ENCODE peak calls at places on chromosomes 13 and 19, in ten cellular contexts. O, W, S, V, F, A, D, G, Q and H are unnamed samples.

GRCh38 chr19:43527860-43528622 is 1.0 kb upstream of the ETHE1 start:
- DNase-seq in W (peak; percentile 51), V (peak; percentile 3), Q (peak; percentile 80), G (no peak), A (no peak), F (no peak), S (peak; percentile 80), D (no peak), O (no peak), H (no peak)

GRCh38 chr13:38566526-38566925 is 120.4 kb upstream of the FREM2 start:
- DNase-seq in G (no peak), S (no peak), Q (no peak), A (no peak), D (no peak), O (no peak), W (no peak), F (no peak), V (no peak), H (no peak)

GRCh38 chr13:30559274-30559673 is 58.4 kb upstream of the USPL1 start:
- DNase-seq in W (no peak), V (no peak), F (no peak), G (no peak), S (no peak), O (no peak), Q (no peak), D (no peak), A (no peak), H (no peak)

GRCh38 chr13:50340566-50341287 is 325.5 kb downstream of the KCNRG start:
- DNase-seq in V (no peak), F (no peak), G (no peak), W (no peak), S (no peak), Q (no peak), D (no peak), A (no peak), O (no peak), H (no peak)

GRCh38 chr13:107585466-107585865 is 629.9 kb downstream of the LIG4 start:
- DNase-seq in G (no peak), A (peak; percentile 78), V (no peak), F (no peak), S (no peak), W (no peak), O (no peak), Q (no peak), D (no peak), H (no peak)

GRCh38 chr19:932647-933552 is 7.1 kb downstream of the ARID3A start:
- DNase-seq in V (no peak), D (peak; percentile 71), G (peak; percentile 71), S (peak; percentile 94), O (no peak), A (no peak), F (no peak), Q (no peak), W (peak; percentile 75), H (no peak)

GRCh38 chr13:98308525-98308911 is 131.4 kb upstream of the RNF113B start:
- DNase-seq in O (no peak), F (no peak), S (no peak), V (no peak), A (no peak), W (no peak), Q (no peak), D (no peak), G (no peak), H (no peak)

GRCh38 chr19:18611327-18612050 is 1.2 kb upstream of the TMEM59L start:
- DNase-seq in O (no peak), A (no peak), F (no peak), D (no peak), W (no peak), V (peak; percentile 75), G (no peak), Q (no peak), S (no peak), H (no peak)

GRCh38 chr13:100646030-100646673 is 28.4 kb downstream of the TMTC4 start:
- DNase-seq in A (peak; percentile 34), S (no peak), W (no peak), O (no peak), F (no peak), Q (no peak), D (peak; percentile 36), G (no peak), V (peak; percentile 23), H (no peak)

GRCh38 chr19:13834308-13834790 is 39.1 kb downstream of the ZSWIM4 start:
- DNase-seq in D (no peak), A (no peak), W (no peak), S (peak; percentile 61), O (no peak), V (no peak), Q (no peak), G (no peak), F (peak; percentile 83), H (no peak)

GRCh38 chr19:55812449-55812848 is 19.4 kb downstream of the NLRP11 start:
- DNase-seq in V (no peak), O (no peak), W (no peak), D (no peak), G (no peak), A (no peak), S (no peak), F (no peak), Q (no peak), H (no peak)

GRCh38 chr19:57406516-57407123 is 4.3 kb upstream of the ZNF17 start:
- DNase-seq in O (peak; percentile 17), A (peak; percentile 47), F (no peak), S (no peak), D (peak; percentile 34), G (peak; percentile 62), W (peak; percentile 54), V (peak; percentile 64), Q (no peak), H (peak; percentile 31)

GRCh38 chr19:6740589-6741348 is 1.3 kb downstream of the TRIP10 start:
- DNase-seq in F (no peak), O (no peak), S (peak; percentile 86), D (peak; percentile 45), V (peak; percentile 48), Q (peak; percentile 86), G (no peak), W (peak; percentile 62), A (peak; percentile 46), H (peak; percentile 54)

GRCh38 chr19:49437231-49437630 is 4.1 kb downstream of the SLC17A7 start:
- DNase-seq in D (no peak), Q (no peak), O (no peak), A (no peak), V (no peak), W (no peak), G (no peak), S (no peak), F (no peak), H (no peak)

GRCh38 chr19:14089412-14089661 is 1.2 kb downstream of the SAMD1 start:
- DNase-seq in V (no peak), G (no peak), D (no peak), W (no peak), F (no peak), O (no peak), S (no peak), A (peak; percentile 48), Q (no peak), H (no peak)

DNA sequence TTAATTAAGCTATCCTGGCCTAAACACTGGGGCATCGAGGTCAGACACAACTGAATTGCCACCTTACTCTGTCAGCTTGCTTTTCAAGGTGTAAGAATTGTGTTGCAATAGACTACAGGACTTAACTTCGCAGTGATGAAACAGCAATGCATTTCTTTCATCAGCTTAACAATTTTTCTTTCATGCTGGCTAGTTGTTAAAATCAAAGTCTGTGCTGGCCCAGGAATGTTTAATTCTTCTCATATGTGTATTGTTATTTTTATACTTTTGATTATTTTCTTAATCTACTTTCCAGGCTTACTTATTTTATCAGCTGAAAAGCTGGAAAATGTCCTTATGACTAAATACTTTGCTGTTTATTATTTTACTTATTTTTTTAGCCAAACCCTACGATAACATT is 79.7 kb downstream of the EFNB2 start:
- DNase-seq in F (no peak), W (no peak), V (no peak), G (no peak), A (no peak), S (no peak), D (no peak), Q (no peak), O (no peak), H (no peak)
- TF ChIP-seq POLR2AphosphoS5 in F (no peak), W (no peak), V (no peak), G (no peak), A (no peak), S (no peak), D (no peak), Q (no peak), O (no peak), H (no peak)

DNA sequence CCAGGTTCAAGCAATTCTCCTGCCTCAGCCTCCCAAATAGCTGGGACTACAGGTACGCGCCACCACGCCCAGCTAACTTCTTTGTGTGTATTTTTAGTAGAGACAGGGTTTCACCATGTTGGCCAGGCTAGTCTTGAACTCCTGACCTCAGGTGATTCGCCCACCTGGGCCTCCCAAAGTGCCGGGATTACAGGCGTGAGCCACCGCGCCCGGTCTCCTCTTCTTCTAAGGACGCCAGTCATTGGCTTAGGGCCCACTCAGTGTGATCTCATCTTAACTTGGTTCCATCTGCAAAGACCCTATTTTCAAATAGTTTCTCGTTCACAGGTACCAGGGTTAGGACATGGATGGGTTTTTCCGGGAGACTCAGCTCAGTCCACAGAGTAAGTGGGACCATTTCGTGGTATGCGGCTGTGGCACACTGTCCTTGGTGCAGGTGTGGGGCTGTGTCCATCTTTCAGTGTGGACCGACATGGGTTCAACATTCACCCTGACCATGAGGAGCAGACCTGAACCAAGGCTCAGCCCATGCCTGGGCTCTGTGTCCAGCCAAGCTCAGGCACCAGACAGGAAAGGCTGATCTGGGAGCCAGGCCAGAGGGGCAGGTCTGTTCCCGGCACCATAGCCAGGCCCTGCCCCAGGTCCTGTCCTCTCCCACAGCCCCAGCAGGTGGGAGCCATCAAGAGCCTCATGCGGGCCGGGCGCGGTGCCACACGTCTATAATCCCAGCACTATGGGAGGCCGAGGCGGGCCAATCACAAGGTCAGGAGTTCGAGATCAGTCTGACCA is 2.8 kb upstream of the MKNK2 start:
- DNase-seq in D (peak; percentile 88), Q (peak; percentile 79), S (peak; percentile 93), A (peak; percentile 69), V (no peak), W (peak; percentile 63), F (no peak), O (no peak), G (no peak), H (peak; percentile 53)
- TF ChIP-seq POLR2A in D (no peak), Q (no peak), S (no peak), A (no peak), V (no peak), W (no peak), F (no peak), O (no peak), G (no peak), H (peak; percentile 24)

GRCh38 chr19:35040826-35041547 is 534 bp upstream of the HPN start:
- DNase-seq in Q (peak; percentile 88), W (peak; percentile 77), S (peak; percentile 94), V (peak; percentile 84), D (peak; percentile 96), F (no peak), O (no peak), A (peak; percentile 62), G (peak; percentile 88), H (peak; percentile 69)
- TF ChIP-seq POLR2AphosphoS5 in Q (no peak), W (peak; percentile 54), S (peak; percentile 12), V (peak; percentile 31), D (peak; percentile 78), F (peak; percentile 66), O (no peak), A (peak; percentile 41), G (peak; percentile 34), H (peak; percentile 61)

DNA sequence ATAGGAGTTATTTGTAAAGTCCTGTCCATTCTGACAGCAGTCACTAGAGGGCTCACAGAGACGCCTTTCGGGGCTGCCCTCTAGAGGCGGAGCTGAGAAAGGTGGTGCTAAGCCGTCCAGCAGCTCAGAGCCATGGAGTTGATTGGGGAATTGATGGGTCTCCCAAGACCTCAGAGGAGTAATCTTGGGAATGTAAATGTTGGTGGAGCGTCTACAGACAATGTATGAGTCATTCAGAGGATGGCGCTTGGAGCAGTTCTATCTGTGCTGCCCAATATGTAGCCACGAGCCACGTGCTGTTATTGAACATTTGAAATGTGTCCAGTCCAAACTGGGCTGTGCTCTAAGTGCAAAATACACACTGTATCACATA is 287.4 kb downstream of the COG6 start:
- DNase-seq in W (peak; percentile 69), D (peak; percentile 79), S (peak; percentile 69), A (peak; percentile 71), V (peak; percentile 26), O (peak; percentile 50), F (no peak), Q (peak; percentile 75), G (peak; percentile 56), H (peak; percentile 59)
- TF ChIP-seq POLR2A in W (no peak), D (no peak), S (no peak), A (no peak), V (no peak), O (no peak), F (no peak), Q (no peak), G (no peak), H (no peak)